ENCODE peak calls at places on chromosomes 6 and 20, in seven cellular contexts. One of them, this sample, is unnamed. For H3K36me3 and H3K9me3, the result is how much of the 10 kb centered on the place peaks cover.

GRCh38 chr6:4134841-4135664 is at the start of gene ECI2:
- DNase-seq in adrenal gland: peak
- DNase-seq in heart right ventricle: peak
- DNase-seq in tibial artery: peak
- DNase-seq in mucosa of descending colon: peak
- DNase-seq in HCT116: no peak
- DNase-seq in SK-N-SH: peak
- DNase-seq in this sample: peak

GRCh38 chr6:130625825-130626500 is 201.2 kb upstream of the SMLR1 start:
- DNase-seq in heart right ventricle: no peak
- DNase-seq in tibial artery: no peak
- DNase-seq in mucosa of descending colon: no peak
- DNase-seq in HCT116: peak
- DNase-seq in SK-N-SH: no peak
- DNase-seq in adrenal gland: no peak
- DNase-seq in this sample: no peak

GRCh38 chr20:17985388-17986018 is 16.7 kb downstream of the MGME1 start:
- DNase-seq in SK-N-SH: no peak
- DNase-seq in HCT116: no peak
- DNase-seq in heart right ventricle: no peak
- DNase-seq in tibial artery: no peak
- DNase-seq in mucosa of descending colon: no peak
- DNase-seq in adrenal gland: no peak
- DNase-seq in this sample: no peak

GRCh38 chr20:50628326-50628725 is 63.0 kb downstream of the RIPOR3 start:
- DNase-seq in HCT116: no peak
- DNase-seq in tibial artery: no peak
- DNase-seq in mucosa of descending colon: no peak
- DNase-seq in SK-N-SH: peak
- DNase-seq in adrenal gland: no peak
- DNase-seq in heart right ventricle: no peak
- DNase-seq in this sample: no peak

GRCh38 chr6:2086328-2087008 is 158.9 kb downstream of the GMDS start:
- DNase-seq in adrenal gland: no peak
- DNase-seq in tibial artery: peak
- DNase-seq in HCT116: no peak
- DNase-seq in mucosa of descending colon: no peak
- DNase-seq in heart right ventricle: no peak
- DNase-seq in SK-N-SH: no peak
- DNase-seq in this sample: no peak

GRCh38 chr6:165717732-165718465 is 54.9 kb upstream of the PDE10A start:
- DNase-seq in mucosa of descending colon: no peak
- DNase-seq in tibial artery: no peak
- DNase-seq in heart right ventricle: no peak
- DNase-seq in adrenal gland: no peak
- DNase-seq in SK-N-SH: no peak
- DNase-seq in HCT116: peak
- DNase-seq in this sample: no peak

GRCh38 chr20:62660216-62660615 is 17.9 kb downstream of the SLCO4A1 start:
- DNase-seq in HCT116: no peak
- DNase-seq in heart right ventricle: no peak
- DNase-seq in adrenal gland: no peak
- DNase-seq in tibial artery: no peak
- DNase-seq in mucosa of descending colon: no peak
- DNase-seq in SK-N-SH: no peak
- DNase-seq in this sample: no peak

GRCh38 chr6:30685977-30686907 is at the start of gene PPP1R18:
- DNase-seq in tibial artery: peak
- DNase-seq in HCT116: no peak
- DNase-seq in adrenal gland: peak
- DNase-seq in SK-N-SH: peak
- DNase-seq in mucosa of descending colon: peak
- DNase-seq in heart right ventricle: peak
- DNase-seq in this sample: peak

GRCh38 chr6:73803562-73804221 is 107.7 kb downstream of the CD109 start:
- DNase-seq in tibial artery: no peak
- DNase-seq in adrenal gland: peak
- DNase-seq in heart right ventricle: peak
- DNase-seq in SK-N-SH: peak
- DNase-seq in mucosa of descending colon: peak
- DNase-seq in HCT116: peak
- DNase-seq in this sample: no peak

GRCh38 chr6:22656696-22657340 is 87.5 kb downstream of the HDGFL1 start:
- DNase-seq in heart right ventricle: no peak
- DNase-seq in SK-N-SH: no peak
- DNase-seq in tibial artery: no peak
- DNase-seq in adrenal gland: no peak
- DNase-seq in HCT116: no peak
- DNase-seq in mucosa of descending colon: no peak
- DNase-seq in this sample: no peak

GRCh38 chr6:130715058-130715457 is 112.1 kb upstream of the SMLR1 start:
- DNase-seq in mucosa of descending colon: no peak
- DNase-seq in heart right ventricle: no peak
- DNase-seq in adrenal gland: no peak
- DNase-seq in SK-N-SH: no peak
- DNase-seq in HCT116: no peak
- DNase-seq in tibial artery: no peak
- DNase-seq in this sample: no peak

GRCh38 chr6:155628315-155628714 is 172.7 kb upstream of the NOX3 start:
- DNase-seq in tibial artery: no peak
- DNase-seq in heart right ventricle: no peak
- DNase-seq in adrenal gland: no peak
- DNase-seq in mucosa of descending colon: no peak
- DNase-seq in SK-N-SH: no peak
- DNase-seq in HCT116: no peak
- DNase-seq in this sample: no peak

GRCh38 chr20:17966432-17967312 is 1.9 kb downstream of the SNX5 start:
- DNase-seq in mucosa of descending colon: no peak
- DNase-seq in adrenal gland: no peak
- DNase-seq in SK-N-SH: peak
- DNase-seq in heart right ventricle: no peak
- DNase-seq in HCT116: no peak
- DNase-seq in tibial artery: no peak
- DNase-seq in this sample: no peak

GRCh38 chr6:6646859-6647258 is 58.3 kb downstream of the LY86 start:
- DNase-seq in mucosa of descending colon: no peak
- DNase-seq in HCT116: no peak
- DNase-seq in adrenal gland: no peak
- DNase-seq in SK-N-SH: no peak
- DNase-seq in tibial artery: no peak
- DNase-seq in heart right ventricle: no peak
- DNase-seq in this sample: no peak

GRCh38 chr6:97141756-97142155 is 141.3 kb downstream of the MMS22L start:
- DNase-seq in tibial artery: no peak
- DNase-seq in heart right ventricle: no peak
- DNase-seq in SK-N-SH: no peak
- DNase-seq in HCT116: no peak
- DNase-seq in adrenal gland: no peak
- DNase-seq in mucosa of descending colon: no peak
- DNase-seq in this sample: no peak

GRCh38 chr6:158912591-158912990 is 87.4 kb downstream of the RSPH3 start:
- DNase-seq in adrenal gland: no peak
- DNase-seq in HCT116: no peak
- DNase-seq in tibial artery: no peak
- DNase-seq in mucosa of descending colon: no peak
- DNase-seq in SK-N-SH: no peak
- DNase-seq in heart right ventricle: no peak
- DNase-seq in this sample: no peak

GRCh38 chr6:1952726-1953360 is 292.6 kb downstream of the GMDS start:
- DNase-seq in heart right ventricle: no peak
- DNase-seq in adrenal gland: no peak
- DNase-seq in mucosa of descending colon: no peak
- DNase-seq in tibial artery: no peak
- DNase-seq in HCT116: peak
- DNase-seq in SK-N-SH: no peak
- DNase-seq in this sample: no peak

GRCh38 chr6:111540971-111541719 is 58.1 kb upstream of the REV3L start:
- DNase-seq in HCT116: no peak
- DNase-seq in tibial artery: no peak
- DNase-seq in SK-N-SH: peak
- DNase-seq in heart right ventricle: no peak
- DNase-seq in adrenal gland: no peak
- DNase-seq in mucosa of descending colon: no peak
- DNase-seq in this sample: no peak

GRCh38 chr20:54194724-54195438 is 13.0 kb upstream of the PFDN4 start:
- DNase-seq in tibial artery: no peak
- DNase-seq in SK-N-SH: no peak
- DNase-seq in adrenal gland: peak
- DNase-seq in HCT116: no peak
- DNase-seq in heart right ventricle: no peak
- DNase-seq in mucosa of descending colon: no peak
- DNase-seq in this sample: no peak

GRCh38 chr6:170102582-170103481 is 188.0 kb downstream of the DLL1 start:
- DNase-seq in SK-N-SH: no peak
- DNase-seq in mucosa of descending colon: no peak
- DNase-seq in adrenal gland: no peak
- DNase-seq in HCT116: no peak
- DNase-seq in heart right ventricle: no peak
- DNase-seq in tibial artery: peak
- DNase-seq in this sample: no peak

GRCh38 chr6:145838305-145838704 is 23.7 kb upstream of the FBXO30 start:
- DNase-seq in tibial artery: no peak
- DNase-seq in adrenal gland: no peak
- DNase-seq in HCT116: no peak
- DNase-seq in mucosa of descending colon: no peak
- DNase-seq in SK-N-SH: no peak
- DNase-seq in heart right ventricle: no peak
- DNase-seq in this sample: no peak

GRCh38 chr6:34393191-34393967 is 910 bp upstream of the NUDT3 start:
- DNase-seq in mucosa of descending colon: peak
- DNase-seq in tibial artery: no peak
- DNase-seq in SK-N-SH: no peak
- DNase-seq in adrenal gland: no peak
- DNase-seq in HCT116: no peak
- DNase-seq in heart right ventricle: no peak
- DNase-seq in this sample: no peak

GRCh38 chr6:41965429-41966213 is 24.0 kb upstream of the CCND3 start:
- DNase-seq in HCT116: no peak
- DNase-seq in tibial artery: no peak
- DNase-seq in heart right ventricle: no peak
- DNase-seq in SK-N-SH: no peak
- DNase-seq in adrenal gland: no peak
- DNase-seq in mucosa of descending colon: no peak
- DNase-seq in this sample: no peak

GRCh38 chr6:4466260-4466659 is 309.9 kb upstream of the CDYL start:
- DNase-seq in HCT116: no peak
- DNase-seq in SK-N-SH: no peak
- DNase-seq in adrenal gland: peak
- DNase-seq in mucosa of descending colon: no peak
- DNase-seq in heart right ventricle: no peak
- DNase-seq in tibial artery: peak
- DNase-seq in this sample: no peak

GRCh38 chr6:135128268-135128914 is 52.7 kb upstream of the MYB start:
- DNase-seq in heart right ventricle: no peak
- DNase-seq in HCT116: no peak
- DNase-seq in SK-N-SH: no peak
- DNase-seq in adrenal gland: no peak
- DNase-seq in tibial artery: no peak
- DNase-seq in mucosa of descending colon: no peak
- DNase-seq in this sample: no peak

GRCh38 chr20:62011938-62012534 is 53.6 kb downstream of the TAF4 start:
- DNase-seq in mucosa of descending colon: no peak
- DNase-seq in tibial artery: no peak
- DNase-seq in adrenal gland: no peak
- DNase-seq in SK-N-SH: no peak
- DNase-seq in heart right ventricle: no peak
- DNase-seq in HCT116: no peak
- DNase-seq in this sample: no peak

GRCh38 chr6:38723783-38724182 is 8.7 kb downstream of the DNAH8 start:
- DNase-seq in tibial artery: no peak
- DNase-seq in HCT116: no peak
- DNase-seq in heart right ventricle: no peak
- DNase-seq in adrenal gland: no peak
- DNase-seq in SK-N-SH: no peak
- DNase-seq in mucosa of descending colon: no peak
- DNase-seq in this sample: no peak

GRCh38 chr6:134584809-134585528 is 267.1 kb upstream of the SGK1 start:
- DNase-seq in adrenal gland: no peak
- DNase-seq in tibial artery: no peak
- DNase-seq in mucosa of descending colon: no peak
- DNase-seq in SK-N-SH: no peak
- DNase-seq in heart right ventricle: no peak
- DNase-seq in HCT116: no peak
- DNase-seq in this sample: no peak

GRCh38 chr6:144298167-144298671 is 13.1 kb downstream of the UTRN start:
- DNase-seq in SK-N-SH: no peak
- DNase-seq in tibial artery: no peak
- DNase-seq in adrenal gland: no peak
- DNase-seq in heart right ventricle: no peak
- DNase-seq in HCT116: no peak
- DNase-seq in mucosa of descending colon: no peak
- DNase-seq in this sample: no peak

GRCh38 chr6:14187408-14187807 is 69.8 kb downstream of the CD83 start:
- DNase-seq in SK-N-SH: no peak
- DNase-seq in tibial artery: no peak
- DNase-seq in adrenal gland: no peak
- DNase-seq in mucosa of descending colon: no peak
- DNase-seq in heart right ventricle: no peak
- DNase-seq in HCT116: no peak
- DNase-seq in this sample: no peak
- H3K36me3 ChIP-seq in SK-N-SH: under half
- H3K36me3 ChIP-seq in tibial artery: under half
- H3K36me3 ChIP-seq in adrenal gland: under half
- H3K36me3 ChIP-seq in mucosa of descending colon: under half
- H3K36me3 ChIP-seq in heart right ventricle: under half
- H3K36me3 ChIP-seq in HCT116: under half
- H3K36me3 ChIP-seq in this sample: under half

GRCh38 chr20:60270341-60270740 is 312.1 kb downstream of the CDH26 start:
- DNase-seq in HCT116: no peak
- DNase-seq in heart right ventricle: no peak
- DNase-seq in SK-N-SH: no peak
- DNase-seq in tibial artery: no peak
- DNase-seq in adrenal gland: no peak
- DNase-seq in mucosa of descending colon: no peak
- DNase-seq in this sample: no peak
- H3K9me3 ChIP-seq in HCT116: under half
- H3K9me3 ChIP-seq in heart right ventricle: under half
- H3K9me3 ChIP-seq in SK-N-SH: under half
- H3K9me3 ChIP-seq in tibial artery: under half
- H3K9me3 ChIP-seq in adrenal gland: under half
- H3K9me3 ChIP-seq in mucosa of descending colon: under half
- H3K9me3 ChIP-seq in this sample: under half

GRCh38 chr20:57189713-57190112 is 76.7 kb downstream of the BMP7 start:
- DNase-seq in tibial artery: no peak
- DNase-seq in mucosa of descending colon: no peak
- DNase-seq in SK-N-SH: no peak
- DNase-seq in heart right ventricle: no peak
- DNase-seq in adrenal gland: no peak
- DNase-seq in HCT116: no peak
- DNase-seq in this sample: no peak
- H3K36me3 ChIP-seq in tibial artery: under half
- H3K36me3 ChIP-seq in mucosa of descending colon: under half
- H3K36me3 ChIP-seq in SK-N-SH: under half
- H3K36me3 ChIP-seq in heart right ventricle: under half
- H3K36me3 ChIP-seq in adrenal gland: under half
- H3K36me3 ChIP-seq in HCT116: under half
- H3K36me3 ChIP-seq in this sample: under half

GRCh38 chr6:125688138-125688537 is 61.3 kb upstream of the HEY2 start:
- DNase-seq in heart right ventricle: no peak
- DNase-seq in mucosa of descending colon: no peak
- DNase-seq in tibial artery: no peak
- DNase-seq in adrenal gland: no peak
- DNase-seq in SK-N-SH: no peak
- DNase-seq in HCT116: no peak
- DNase-seq in this sample: no peak

GRCh38 chr6:125693480-125693879 is 56.0 kb upstream of the HEY2 start:
- DNase-seq in heart right ventricle: no peak
- DNase-seq in adrenal gland: no peak
- DNase-seq in SK-N-SH: no peak
- DNase-seq in HCT116: no peak
- DNase-seq in tibial artery: no peak
- DNase-seq in mucosa of descending colon: no peak
- DNase-seq in this sample: no peak
- H3K9me3 ChIP-seq in heart right ventricle: under half
- H3K9me3 ChIP-seq in adrenal gland: under half
- H3K9me3 ChIP-seq in SK-N-SH: under half
- H3K9me3 ChIP-seq in HCT116: under half
- H3K9me3 ChIP-seq in tibial artery: under half
- H3K9me3 ChIP-seq in mucosa of descending colon: under half
- H3K9me3 ChIP-seq in this sample: under half

This sample was measured in thoracic aorta.